ENCODE peak calls at places on chromosomes 4 and X, in nine cellular contexts. Q is neural crest cell; P is lower lobe of right lung; M is GM10248; A is CD8-positive, alpha-beta T cell; F is neural progenitor cell; L is PC-3; D is fibroblast of the aortic adventitia; E is B cell. S is an unnamed sample.

GRCh38 chr4:19592391-19592790 is 659.3 kb upstream of the SLIT2 start:
- DNase-seq in Q (no peak), P (no peak), M (no peak), A (no peak), F (no peak), L (peak), D (peak), E (no peak), S (peak)

GRCh38 chr4:23887989-23888388 is 1.9 kb downstream of the PPARGC1A start:
- DNase-seq in Q (no peak), P (no peak), M (no peak), A (no peak), F (no peak), L (no peak), D (no peak), E (no peak), S (no peak)

GRCh38 chrX:143466130-143466529 is 51.1 kb downstream of the SPANXN3 start:
- DNase-seq in Q (no peak), P (no peak), M (no peak), A (no peak), F (no peak), L (peak), D (no peak), E (no peak), S (no peak)

GRCh38 chrX:94178145-94178790 is 504.3 kb downstream of the FAM133A start:
- DNase-seq in Q (no peak), P (no peak), M (no peak), A (no peak), F (no peak), L (peak), D (no peak), E (no peak), S (no peak)

GRCh38 chrX:13923289-13923688 is 106.4 kb upstream of the GPM6B start:
- DNase-seq in Q (no peak), P (no peak), M (no peak), A (no peak), F (no peak), L (no peak), D (no peak), E (no peak), S (no peak)

GRCh38 chr4:156594619-156595018 is 377.0 kb downstream of the PDGFC start:
- DNase-seq in Q (no peak), P (peak), M (no peak), A (no peak), F (no peak), L (peak), D (peak), E (no peak), S (peak)

GRCh38 chr4:27176400-27176799 is 315.8 kb downstream of the STIM2 start:
- DNase-seq in Q (no peak), P (no peak), M (no peak), A (no peak), F (peak), L (peak), D (peak), E (no peak), S (no peak)

GRCh38 chr4:110527156-110527555 is 51.2 kb downstream of the ENPEP start:
- DNase-seq in Q (no peak), P (no peak), M (no peak), A (no peak), F (no peak), L (no peak), D (no peak), E (no peak), S (no peak)

GRCh38 chr4:73914071-73914470 is 44.9 kb downstream of the CXCL1 start:
- DNase-seq in Q (no peak), P (no peak), M (no peak), A (no peak), F (no peak), L (no peak), D (no peak), E (no peak), S (peak)

GRCh38 chr4:57425610-57426009 is 315.4 kb upstream of the IGFBP7 start:
- DNase-seq in Q (no peak), P (no peak), M (no peak), A (no peak), F (no peak), L (peak), D (peak), E (no peak), S (no peak)

GRCh38 chr4:95059630-95060029 is 301.9 kb downstream of the BMPR1B start:
- DNase-seq in Q (no peak), P (no peak), M (no peak), A (no peak), F (no peak), L (no peak), D (peak), E (no peak), S (peak)

GRCh38 chr4:87118826-87119225 is 101.6 kb downstream of the KLHL8 start:
- DNase-seq in Q (no peak), P (no peak), M (no peak), A (no peak), F (no peak), L (no peak), D (peak), E (no peak), S (no peak)

GRCh38 chrX:140317462-140317861 is 187.4 kb downstream of the SOX3 start:
- DNase-seq in Q (no peak), P (no peak), M (no peak), A (no peak), F (no peak), L (no peak), D (no peak), E (no peak), S (no peak)
- TF ChIP-seq CTCF in Q (peak), P (no peak), M (no peak), A (no peak), F (peak), L (no peak), D (no peak), E (no peak), S (no peak)

GRCh38 chr4:123596805-123597204 is 200.2 kb downstream of the SPRY1 start:
- DNase-seq in Q (no peak), P (no peak), M (no peak), A (no peak), F (no peak), L (no peak), D (no peak), E (no peak), S (no peak)
- TF ChIP-seq CTCF in Q (no peak), P (no peak), M (no peak), A (no peak), F (no peak), L (no peak), D (no peak), E (no peak), S (no peak)

DNA sequence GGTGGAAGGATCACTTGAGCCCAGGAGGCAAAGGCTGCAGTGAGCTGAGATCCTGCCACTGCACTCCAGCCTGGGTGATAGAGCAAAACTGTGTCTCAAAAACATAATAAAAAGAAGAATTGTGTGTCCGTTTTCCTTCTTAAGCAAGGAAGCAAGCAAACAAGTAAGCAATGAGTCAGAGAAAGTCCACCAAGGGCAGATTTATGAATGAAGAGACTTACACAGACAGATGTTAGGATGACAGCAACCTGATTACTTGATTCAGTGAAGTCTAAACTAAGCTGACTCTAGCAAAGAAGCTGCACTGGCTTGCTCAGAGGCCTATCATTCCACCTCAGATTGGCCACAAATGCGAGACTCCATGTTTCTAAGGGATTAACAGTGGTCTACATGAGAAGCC is 34.1 kb upstream of the SCML1 start:
- DNase-seq in Q (no peak), P (no peak), M (no peak), A (no peak), F (no peak), L (peak), D (no peak), E (no peak), S (no peak)
- TF ChIP-seq CTCF in Q (no peak), P (no peak), M (no peak), A (no peak), F (no peak), L (no peak), D (no peak), E (no peak), S (no peak)

GRCh38 chr4:153227501-153227900 is 23.3 kb downstream of the TRIM2 start:
- DNase-seq in Q (no peak), P (no peak), M (no peak), A (no peak), F (peak), L (no peak), D (no peak), E (no peak), S (no peak)

GRCh38 chr4:153233761-153234371 is 29.6 kb downstream of the TRIM2 start:
- DNase-seq in Q (no peak), P (no peak), M (no peak), A (no peak), F (no peak), L (peak), D (peak), E (no peak), S (peak)

GRCh38 chr4:153234923-153235322 is 30.7 kb downstream of the TRIM2 start:
- DNase-seq in Q (no peak), P (no peak), M (no peak), A (no peak), F (no peak), L (peak), D (peak), E (no peak), S (peak)

GRCh38 chr4:153228512-153229145 is 24.4 kb downstream of the TRIM2 start:
- DNase-seq in Q (no peak), P (no peak), M (no peak), A (no peak), F (no peak), L (no peak), D (no peak), E (no peak), S (no peak)

GRCh38 chr4:153232768-153233167 is 28.5 kb downstream of the TRIM2 start:
- DNase-seq in Q (no peak), P (no peak), M (no peak), A (no peak), F (peak), L (peak), D (peak), E (no peak), S (no peak)
- TF ChIP-seq CTCF in Q (peak), P (peak), M (no peak), A (no peak), F (peak), L (peak), D (peak), E (no peak), S (peak)

GRCh38 chrX:108701633-108702032 is 34.7 kb downstream of the IRS4 start:
- DNase-seq in Q (no peak), P (no peak), M (no peak), A (no peak), F (no peak), L (no peak), D (no peak), E (no peak), S (no peak)

GRCh38 chrX:108704839-108705238 is 31.5 kb downstream of the IRS4 start:
- DNase-seq in Q (no peak), P (no peak), M (no peak), A (no peak), F (no peak), L (peak), D (no peak), E (no peak), S (no peak)

GRCh38 chrX:108696690-108697089 is 39.7 kb downstream of the IRS4 start:
- DNase-seq in Q (no peak), P (no peak), M (no peak), A (no peak), F (no peak), L (peak), D (no peak), E (no peak), S (no peak)

GRCh38 chrX:108699368-108699767 is 37.0 kb downstream of the IRS4 start:
- DNase-seq in Q (no peak), P (no peak), M (peak), A (no peak), F (peak), L (peak), D (peak), E (no peak), S (peak)
- TF ChIP-seq CTCF in Q (peak), P (peak), M (peak), A (no peak), F (peak), L (peak), D (peak), E (no peak), S (no peak)

GRCh38 chrX:38638952-38639529 is 77.7 kb downstream of the TSPAN7 start:
- DNase-seq in Q (no peak), P (no peak), M (no peak), A (no peak), F (no peak), L (no peak), D (no peak), E (no peak), S (no peak)

GRCh38 chrX:38632516-38632915 is 71.2 kb downstream of the TSPAN7 start:
- DNase-seq in Q (no peak), P (no peak), M (no peak), A (no peak), F (no peak), L (no peak), D (no peak), E (no peak), S (no peak)

GRCh38 chrX:38636949-38637819 is 75.8 kb downstream of the TSPAN7 start:
- DNase-seq in Q (no peak), P (no peak), M (no peak), A (no peak), F (no peak), L (no peak), D (no peak), E (no peak), S (no peak)

GRCh38 chrX:38639730-38640129 is 78.4 kb downstream of the TSPAN7 start:
- DNase-seq in Q (no peak), P (no peak), M (no peak), A (no peak), F (no peak), L (no peak), D (no peak), E (no peak), S (no peak)

DNA sequence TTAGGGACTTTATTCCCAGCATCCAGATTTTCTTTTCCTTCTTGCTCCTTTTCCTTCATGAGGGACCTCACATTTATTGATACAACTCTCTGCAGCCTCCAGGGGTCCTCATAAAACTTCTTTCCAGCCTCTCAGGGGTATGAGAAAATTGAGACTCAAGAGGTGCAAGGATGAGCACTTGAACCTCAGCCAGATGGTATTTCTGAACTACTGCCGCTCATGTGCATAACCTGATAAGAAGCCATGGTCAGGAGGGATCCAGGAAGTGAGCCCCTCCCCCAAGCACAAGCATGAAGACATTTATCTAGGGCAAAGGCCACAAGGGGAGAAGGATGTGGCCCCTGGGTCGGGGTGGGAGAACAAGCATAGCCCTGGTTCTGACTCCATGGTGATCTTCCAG is 73.3 kb downstream of the TSPAN7 start:
- DNase-seq in Q (no peak), P (no peak), M (no peak), A (no peak), F (no peak), L (no peak), D (no peak), E (no peak), S (no peak)
- TF ChIP-seq CTCF in Q (no peak), P (no peak), M (no peak), A (no peak), F (no peak), L (no peak), D (no peak), E (no peak), S (no peak)

S was measured in foreskin fibroblast.